ENCODE peak calls at places on chromosomes 12 and 14, in seven cellular contexts. M, P, K, W, E, V and L are unnamed samples.

GRCh38 chr14:63777024-63777423 is 49.2 kb upstream of the SGPP1 start:
- DNase-seq in M (peak; percentile 25), P (no peak), K (no peak), W (no peak), E (no peak), V (no peak), L (no peak)

GRCh38 chr14:95156765-95157194 is 549 bp downstream of the DICER1 start:
- DNase-seq in M (no peak), P (peak; percentile 43), K (peak; percentile 83), W (peak; percentile 83), E (peak; percentile 50), V (peak; percentile 46), L (peak; percentile 73)

GRCh38 chr14:30214456-30215090 is 286.9 kb upstream of the PRKD1 start:
- DNase-seq in M (no peak), P (no peak), K (no peak), W (no peak), E (peak; percentile 40), V (no peak), L (no peak)

GRCh38 chr12:5083955-5084849 is 40.5 kb downstream of the KCNA5 start:
- DNase-seq in M (peak; percentile 4), P (no peak), K (no peak), W (no peak), E (peak; percentile 44), V (peak; percentile 30), L (no peak)

GRCh38 chr14:93984987-93985410 is 8.6 kb upstream of the ASB2 start:
- DNase-seq in M (peak; percentile 65), P (peak; percentile 53), K (no peak), W (no peak), E (peak; percentile 54), V (no peak), L (no peak)

GRCh38 chr12:130737731-130738130 is 21.6 kb upstream of the RIMBP2 start:
- DNase-seq in M (no peak), P (no peak), K (no peak), W (no peak), E (no peak), V (no peak), L (no peak)

GRCh38 chr12:84862190-84862589 is 50.4 kb downstream of the SLC6A15 start:
- DNase-seq in M (no peak), P (no peak), K (no peak), W (no peak), E (no peak), V (no peak), L (no peak)

GRCh38 chr12:52041695-52042123 is 9.5 kb upstream of the NR4A1 start:
- DNase-seq in M (no peak), P (peak; percentile 72), K (no peak), W (peak; percentile 86), E (peak; percentile 67), V (peak; percentile 81), L (no peak)

GRCh38 chr14:26995301-26995700 is 397.5 kb upstream of the NOVA1 start:
- DNase-seq in M (no peak), P (no peak), K (no peak), W (no peak), E (no peak), V (no peak), L (no peak)

GRCh38 chr12:16384732-16385131 is 37.3 kb downstream of the MGST1 start:
- DNase-seq in M (no peak), P (no peak), K (no peak), W (no peak), E (no peak), V (no peak), L (no peak)

GRCh38 chr12:85280984-85281946 is 1.2 kb downstream of the ALX1 start:
- DNase-seq in M (no peak), P (no peak), K (no peak), W (no peak), E (no peak), V (no peak), L (no peak)

GRCh38 chr14:61320806-61321384 is 484 bp upstream of the PRKCH start:
- DNase-seq in M (no peak), P (no peak), K (peak; percentile 68), W (peak; percentile 74), E (no peak), V (peak; percentile 49), L (no peak)

GRCh38 chr12:57280234-57281062 is 29.5 kb upstream of the STAC3 start:
- DNase-seq in M (peak; percentile 45), P (no peak), K (no peak), W (no peak), E (no peak), V (no peak), L (peak; percentile 75)

GRCh38 chr12:53077030-53077429 is 2.2 kb downstream of the SPRYD3 start:
- DNase-seq in M (no peak), P (no peak), K (peak; percentile 71), W (peak; percentile 33), E (no peak), V (no peak), L (no peak)

GRCh38 chr12:57151741-57152407 is 4.5 kb upstream of the LRP1-AS start:
- DNase-seq in M (no peak), P (peak; percentile 61), K (no peak), W (no peak), E (peak; percentile 69), V (peak; percentile 55), L (no peak)

GRCh38 chr14:33280646-33281045 is 342.0 kb downstream of the NPAS3 start:
- DNase-seq in M (no peak), P (no peak), K (no peak), W (no peak), E (no peak), V (no peak), L (no peak)

GRCh38 chr12:78871566-78871965 is 7.0 kb downstream of the SYT1 start:
- DNase-seq in M (peak; percentile 72), P (no peak), K (no peak), W (no peak), E (no peak), V (no peak), L (no peak)

GRCh38 chr14:80213602-80214001 is 2.3 kb upstream of the DIO2 start:
- DNase-seq in M (no peak), P (no peak), K (no peak), W (no peak), E (peak; percentile 72), V (no peak), L (no peak)

GRCh38 chr12:80187660-80188090 is 88.3 kb downstream of the OTOGL start:
- DNase-seq in M (peak; percentile 32), P (peak; percentile 44), K (no peak), W (no peak), E (no peak), V (peak; percentile 70), L (no peak)

GRCh38 chr14:58690801-58691516 is 53.2 kb downstream of the DACT1 start:
- DNase-seq in M (no peak), P (no peak), K (peak; percentile 68), W (no peak), E (no peak), V (no peak), L (no peak)

DNA sequence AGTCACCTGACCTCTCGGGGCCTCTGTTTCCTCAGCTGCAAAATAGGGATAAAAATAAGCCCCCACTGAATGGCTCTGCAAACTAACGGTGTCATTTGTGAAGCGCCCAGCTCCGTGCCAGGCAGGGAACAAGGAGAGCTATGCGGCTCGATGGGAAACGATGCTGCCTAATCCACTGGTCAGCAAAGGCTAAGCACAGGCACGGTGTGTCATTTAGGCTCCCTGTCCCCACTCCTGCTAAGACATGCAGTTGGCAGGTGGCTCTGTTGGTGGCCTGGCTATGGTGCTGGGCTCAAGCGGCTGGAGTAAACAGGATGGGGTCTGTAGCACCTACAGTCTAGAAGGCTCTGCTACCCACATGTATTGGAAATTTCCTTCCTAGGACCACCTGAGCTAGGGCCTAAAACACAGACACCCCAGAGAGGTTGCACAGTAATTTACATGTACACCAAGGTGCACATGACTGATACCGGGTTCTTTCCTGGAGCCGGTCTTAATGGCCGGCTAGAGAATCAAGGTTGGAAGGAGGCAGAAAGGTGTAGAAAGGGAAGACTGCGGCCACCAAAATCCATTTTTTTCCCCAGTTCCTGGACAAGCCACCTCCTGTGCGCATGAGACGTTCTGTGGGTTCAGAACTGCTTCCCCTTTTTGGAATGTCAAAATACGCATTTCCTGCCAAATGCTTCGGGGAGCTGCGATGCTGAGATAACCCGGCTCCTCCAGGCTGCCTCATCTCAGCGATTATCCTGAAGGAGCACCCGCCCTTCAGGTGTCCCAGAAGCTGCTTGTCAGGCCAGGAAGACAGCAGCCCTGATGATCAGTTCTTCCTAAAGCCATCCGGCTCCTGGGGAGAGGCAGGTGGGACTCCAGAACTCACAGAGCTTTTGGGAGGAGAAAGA is 1.0 kb downstream of the CACNA2D4 start:
- DNase-seq in M (no peak), P (no peak), K (no peak), W (peak; percentile 55), E (peak; percentile 38), V (no peak), L (no peak)
- H3K4me3 ChIP-seq in M (no peak overlapping the region), P (peak overlapping the region; percentile 36), K (peak overlapping the region; percentile 40), W (no peak overlapping the region), E (no peak overlapping the region), V (no peak overlapping the region), L (no peak overlapping the region)

GRCh38 chr12:47822386-47822785 is 2.7 kb upstream of the HDAC7 start:
- DNase-seq in M (no peak), P (no peak), K (no peak), W (no peak), E (no peak), V (no peak), L (no peak)

GRCh38 chr12:47820631-47821345 is 1.1 kb upstream of the HDAC7 start:
- DNase-seq in M (peak; percentile 95), P (peak; percentile 85), K (peak; percentile 84), W (peak; percentile 93), E (peak; percentile 88), V (peak; percentile 87), L (peak; percentile 86)

GRCh38 chr12:47819902-47820630 is at the start of gene HDAC7:
- DNase-seq in M (no peak), P (peak; percentile 94), K (peak; percentile 92), W (peak; percentile 94), E (peak; percentile 89), V (peak; percentile 94), L (no peak)

GRCh38 chr12:47822863-47823262 is 3.2 kb upstream of the HDAC7 start:
- DNase-seq in M (no peak), P (no peak), K (no peak), W (peak; percentile 49), E (no peak), V (no peak), L (no peak)

DNA sequence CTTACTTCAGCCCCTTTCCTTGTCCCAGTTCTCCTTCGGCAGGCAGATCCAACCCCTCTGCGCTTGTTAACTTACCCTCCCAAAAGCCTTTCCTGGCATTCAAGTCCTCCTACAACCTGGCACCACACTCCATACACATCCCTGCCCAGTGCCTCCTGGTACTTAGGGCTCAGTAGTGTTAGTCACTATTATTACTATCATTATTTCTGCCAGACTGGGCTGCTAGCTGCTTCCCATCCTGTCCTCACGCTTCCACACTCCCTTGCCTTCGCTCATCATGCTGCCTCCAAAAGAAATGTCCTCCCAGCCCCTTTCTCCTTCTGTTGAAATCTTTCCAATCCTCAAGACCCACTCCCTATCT is 1.6 kb upstream of the HDAC7 start:
- DNase-seq in M (no peak), P (no peak), K (no peak), W (no peak), E (no peak), V (no peak), L (no peak)
- H3K4me3 ChIP-seq in M (no peak overlapping the region), P (peak overlapping the region; percentile 88), K (no peak overlapping the region), W (no peak overlapping the region), E (no peak overlapping the region), V (peak overlapping the region; percentile 97), L (no peak overlapping the region)

GRCh38 chr12:6871052-6871957 is 1.8 kb downstream of the SPSB2 start:
- DNase-seq in M (no peak), P (no peak), K (peak; percentile 84), W (no peak), E (no peak), V (no peak), L (peak; percentile 81)
- H3K4me3 ChIP-seq in M (peak overlapping the region; percentile 78), P (peak overlapping the region; percentile 89), K (peak overlapping the region; percentile 96), W (no peak overlapping the region), E (peak overlapping the region; percentile 77), V (peak overlapping the region; percentile 87), L (peak overlapping the region; percentile 49)

GRCh38 chr12:663293-663871 is at the start of gene NINJ2:
- DNase-seq in M (no peak), P (peak; percentile 18), K (no peak), W (no peak), E (peak; percentile 29), V (peak; percentile 17), L (no peak)
- H3K4me3 ChIP-seq in M (no peak within 1 kb of the TSS), P (peak within 1 kb of the TSS; percentile 54), K (peak within 1 kb of the TSS; percentile 15), W (no peak within 1 kb of the TSS), E (no peak within 1 kb of the TSS), V (peak within 1 kb of the TSS; percentile 22), L (no peak within 1 kb of the TSS)